ENCODE peak calls at places on chromosomes 5 and 9, in seven cellular contexts. W is Peyer's patch; L is CD4-positive, CD25-positive, alpha-beta regulatory T cell; P is HCT116; F is naive thymus-derived CD4-positive, alpha-beta T cell; H is body of pancreas; J is endothelial cell of umbilical vein. V is an unnamed sample.

GRCh38 chr5:75265731-75266130 is 29.1 kb upstream of the ANKRD31 start:
- DNase-seq in W (no peak), L (peak; percentile 58), P (peak; percentile 37), F (peak; percentile 27), H (no peak), J (peak; percentile 28), V (peak; percentile 67)

GRCh38 chr5:108260105-108260857 is 121.6 kb downstream of the FBXL17 start:
- DNase-seq in W (peak; percentile 61), L (peak; percentile 62), P (peak; percentile 73), F (peak; percentile 43), H (peak; percentile 81), J (peak; percentile 89), V (peak; percentile 82)

GRCh38 chr9:111683351-111683750 is 21.9 kb downstream of the GNG10 start:
- DNase-seq in W (no peak), L (no peak), P (no peak), F (no peak), H (no peak), J (no peak), V (no peak)

GRCh38 chr5:74541381-74541781 is 99.1 kb downstream of the ENC1 start:
- DNase-seq in W (no peak), L (no peak), P (no peak), F (no peak), H (no peak), J (no peak), V (no peak)

GRCh38 chr5:130110333-130110732 is 206.1 kb downstream of the CHSY3 start:
- DNase-seq in W (no peak), L (no peak), P (no peak), F (no peak), H (no peak), J (no peak), V (no peak)

GRCh38 chr5:174504266-174504726 is 220.1 kb upstream of the MSX2 start:
- DNase-seq in W (no peak), L (no peak), P (no peak), F (no peak), H (no peak), J (no peak), V (no peak)

GRCh38 chr9:136091582-136092352 is 3.3 kb downstream of the NACC2 start:
- DNase-seq in W (no peak), L (no peak), P (no peak), F (no peak), H (no peak), J (no peak), V (no peak)

GRCh38 chr5:15798006-15798405 is 298.0 kb downstream of the FBXL7 start:
- DNase-seq in W (no peak), L (no peak), P (no peak), F (no peak), H (no peak), J (peak; percentile 49), V (no peak)

GRCh38 chr5:7271728-7272127 is 124.2 kb upstream of the ADCY2 start:
- DNase-seq in W (no peak), L (no peak), P (no peak), F (no peak), H (no peak), J (no peak), V (peak; percentile 48)

GRCh38 chr5:8213701-8214240 is 344.8 kb downstream of the MTRR start:
- DNase-seq in W (no peak), L (no peak), P (no peak), F (no peak), H (no peak), J (no peak), V (no peak)

GRCh38 chr5:9358961-9359686 is 186.8 kb downstream of the SEMA5A start:
- DNase-seq in W (no peak), L (no peak), P (no peak), F (no peak), H (no peak), J (peak; percentile 48), V (no peak)

GRCh38 chr5:31144364-31144763 is 49.1 kb upstream of the CDH6 start:
- DNase-seq in W (no peak), L (no peak), P (no peak), F (no peak), H (no peak), J (no peak), V (no peak)

GRCh38 chr5:43065384-43066230 is 25.5 kb upstream of the ANXA2R start:
- DNase-seq in W (peak; percentile 72), L (peak; percentile 42), P (no peak), F (peak; percentile 52), H (peak; percentile 69), J (peak; percentile 66), V (peak; percentile 51)

GRCh38 chr9:96556701-96557461 is 62.8 kb downstream of the CDC14B start:
- DNase-seq in W (no peak), L (no peak), P (no peak), F (no peak), H (no peak), J (no peak), V (no peak)

GRCh38 chr5:6770826-6771607 is 57.8 kb downstream of the TENT4A start:
- DNase-seq in W (no peak), L (no peak), P (no peak), F (no peak), H (no peak), J (no peak), V (no peak)

GRCh38 chr9:31736581-31737179 is 647.8 kb upstream of the ACO1 start:
- DNase-seq in W (no peak), L (no peak), P (no peak), F (no peak), H (no peak), J (no peak), V (no peak)

GRCh38 chr5:62268239-62268638 is 37.8 kb upstream of the KIF2A start:
- DNase-seq in W (no peak), L (no peak), P (peak; percentile 50), F (no peak), H (peak; percentile 40), J (peak; percentile 25), V (peak; percentile 43)

GRCh38 chr9:116152390-116152789 is 1.2 kb upstream of the PAPPA start:
- DNase-seq in W (no peak), L (no peak), P (no peak), F (no peak), H (no peak), J (no peak), V (no peak)

GRCh38 chr9:91060520-91061343 is 259.1 kb downstream of the SYK start:
- DNase-seq in W (no peak), L (no peak), P (no peak), F (no peak), H (peak; percentile 72), J (peak; percentile 98), V (no peak)

GRCh38 chr9:23379842-23380241 is 446.2 kb downstream of the ELAVL2 start:
- DNase-seq in W (no peak), L (no peak), P (no peak), F (no peak), H (peak; percentile 2), J (no peak), V (no peak)

GRCh38 chr9:34650816-34651215 is 1.2 kb upstream of the IL11RA start:
- DNase-seq in W (no peak), L (no peak), P (no peak), F (no peak), H (no peak), J (no peak), V (no peak)
- H3K27ac ChIP-seq in W (no peak overlapping the region), L (no peak overlapping the region), P (peak overlapping the region; percentile 50), F (no peak overlapping the region), H (peak overlapping the region; percentile 71), J (no peak overlapping the region), V (peak overlapping the region; percentile 91)

GRCh38 chr9:131629827-131630205 is 84.5 kb downstream of the PRRT1B start:
- DNase-seq in W (no peak), L (no peak), P (no peak), F (no peak), H (no peak), J (no peak), V (no peak)

GRCh38 chr9:131628821-131629197 is 83.5 kb downstream of the PRRT1B start:
- DNase-seq in W (no peak), L (no peak), P (no peak), F (no peak), H (no peak), J (no peak), V (no peak)

GRCh38 chr9:131625848-131626670 is 80.7 kb downstream of the PRRT1B start:
- DNase-seq in W (no peak), L (no peak), P (no peak), F (no peak), H (no peak), J (peak; percentile 35), V (no peak)

GRCh38 chr9:131627326-131627845 is 82.1 kb downstream of the PRRT1B start:
- DNase-seq in W (peak; percentile 40), L (no peak), P (no peak), F (no peak), H (no peak), J (no peak), V (no peak)

DNA sequence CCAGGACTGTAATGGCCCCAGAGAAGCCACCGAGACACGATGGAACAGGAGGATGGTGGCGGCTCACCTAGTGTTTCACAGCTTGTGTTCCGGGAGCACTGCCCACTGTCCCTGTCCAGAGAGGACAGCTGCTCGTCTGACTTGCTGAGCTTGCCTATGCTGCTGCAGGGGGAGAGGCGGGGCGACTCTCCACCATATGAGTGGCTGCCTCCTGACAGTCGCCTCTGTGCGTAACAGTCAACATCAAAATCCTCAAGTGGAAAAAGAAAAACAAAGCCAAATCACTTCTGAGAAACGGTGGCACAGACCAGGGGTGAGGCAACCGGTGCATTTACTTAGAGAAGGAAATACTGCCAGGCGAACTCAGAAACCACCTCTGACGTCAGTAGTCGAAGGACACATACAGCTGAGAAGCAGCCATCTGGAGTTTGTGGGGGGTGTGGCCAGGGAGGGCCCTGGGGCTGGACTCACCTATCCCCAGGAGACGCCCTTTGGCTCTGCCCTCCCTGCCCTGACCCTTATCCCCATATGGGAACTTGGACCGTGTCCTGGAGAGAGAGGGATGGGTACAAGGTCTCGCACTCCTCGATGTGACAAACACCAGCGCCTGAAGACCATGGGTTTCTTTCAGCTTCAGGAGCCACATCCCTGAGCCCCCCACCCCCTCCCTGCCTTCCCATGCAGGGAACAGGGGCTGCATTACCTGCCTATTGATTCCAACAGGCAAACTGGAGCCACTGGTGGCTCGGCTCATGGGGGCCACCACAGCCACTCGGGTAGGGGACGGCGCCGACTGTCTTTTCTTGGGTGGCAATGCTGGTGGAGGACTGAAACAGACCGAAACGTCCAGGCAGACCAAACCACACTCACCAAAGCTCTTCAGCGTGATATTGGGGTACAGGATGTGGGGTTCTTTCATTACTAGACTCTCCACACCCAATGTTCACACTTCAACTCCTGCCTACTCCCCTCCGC is 82.8 kb downstream of the PRRT1B start:
- DNase-seq in W (peak; percentile 92), L (peak; percentile 49), P (no peak), F (peak; percentile 58), H (peak; percentile 99), J (no peak), V (peak; percentile 98)
- H3K4me1 ChIP-seq in W (peaks cover 4% of the 10 kb centered on the region), L (peaks cover 27% of the 10 kb centered on the region), P (no peaks in the 10 kb centered on the region), F (no peaks in the 10 kb centered on the region), H (peaks cover 70% of the 10 kb centered on the region), J (no peaks in the 10 kb centered on the region), V (peaks cover 9% of the 10 kb centered on the region)

GRCh38 chr5:12477556-12477955 is 573.3 kb upstream of the CTNND2 start:
- DNase-seq in W (no peak), L (no peak), P (no peak), F (no peak), H (no peak), J (no peak), V (no peak)
- H3K9me3 ChIP-seq in W (no peaks in the 10 kb centered on the region), L (peaks cover 3% of the 10 kb centered on the region), P (peaks cover 12% of the 10 kb centered on the region), F (no peaks in the 10 kb centered on the region), H (no peaks in the 10 kb centered on the region), J (no peaks in the 10 kb centered on the region), V (no peaks in the 10 kb centered on the region)

DNA sequence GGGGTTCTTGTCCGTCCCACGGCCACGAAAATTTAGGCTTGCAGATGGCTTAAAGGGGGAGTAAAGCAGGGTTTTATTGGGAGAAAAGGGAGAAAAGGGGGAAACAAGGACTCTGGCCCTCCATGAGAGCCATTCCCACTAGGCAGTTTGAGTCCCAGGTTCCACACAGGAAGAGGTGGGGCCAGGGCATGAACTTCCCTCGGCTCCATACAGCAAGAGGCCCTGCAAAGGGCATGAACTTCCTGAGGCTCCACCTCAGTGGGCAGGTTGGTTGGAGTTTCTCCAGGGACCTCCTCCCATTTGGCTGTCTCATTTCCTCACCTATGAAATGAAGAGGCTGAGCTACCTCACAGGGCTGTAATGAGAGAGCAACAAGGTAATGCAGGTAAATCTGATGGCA is 229.7 kb downstream of the MAT2B start:
- DNase-seq in W (no peak), L (no peak), P (no peak), F (no peak), H (no peak), J (no peak), V (no peak)
- H3K27ac ChIP-seq in W (no peak overlapping the region), L (no peak overlapping the region), P (no peak overlapping the region), F (no peak overlapping the region), H (no peak overlapping the region), J (no peak overlapping the region), V (no peak overlapping the region)